ENCODE peak calls at places on chromosomes 2 and 18, in eight cellular contexts. One of them, this sample, is unnamed.

GRCh38 chr2:141498561-141498960 is 632.3 kb downstream of the LRP1B start:
- DNase-seq in AG09309: no peak
- DNase-seq in B cell: no peak
- DNase-seq in fibroblast of mammary gland: no peak
- DNase-seq in esophagus muscularis mucosa: no peak
- DNase-seq in fibroblast of lung: peak; percentile 80
- DNase-seq in fibroblast of pulmonary artery: peak; percentile 33
- DNase-seq in BJ: no peak
- DNase-seq in this sample: no peak

GRCh38 chr2:160737247-160737646 is 243.6 kb upstream of the RBMS1 start:
- DNase-seq in AG09309: no peak
- DNase-seq in B cell: no peak
- DNase-seq in fibroblast of mammary gland: no peak
- DNase-seq in esophagus muscularis mucosa: no peak
- DNase-seq in fibroblast of lung: no peak
- DNase-seq in fibroblast of pulmonary artery: no peak
- DNase-seq in BJ: no peak
- DNase-seq in this sample: no peak

GRCh38 chr2:113164234-113164929 is 9.4 kb upstream of the PSD4 start:
- DNase-seq in AG09309: no peak
- DNase-seq in B cell: no peak
- DNase-seq in fibroblast of mammary gland: no peak
- DNase-seq in esophagus muscularis mucosa: no peak
- DNase-seq in fibroblast of lung: no peak
- DNase-seq in fibroblast of pulmonary artery: no peak
- DNase-seq in BJ: no peak
- DNase-seq in this sample: no peak

GRCh38 chr18:24514439-24514838 is 54.0 kb downstream of the HRH4 start:
- DNase-seq in AG09309: no peak
- DNase-seq in B cell: no peak
- DNase-seq in fibroblast of mammary gland: peak; percentile 88
- DNase-seq in esophagus muscularis mucosa: no peak
- DNase-seq in fibroblast of lung: peak; percentile 36
- DNase-seq in fibroblast of pulmonary artery: peak; percentile 57
- DNase-seq in BJ: no peak
- DNase-seq in this sample: no peak

GRCh38 chr18:76256897-76257500 is 238.0 kb downstream of the ZNF516 start:
- DNase-seq in AG09309: peak; percentile 48
- DNase-seq in B cell: no peak
- DNase-seq in fibroblast of mammary gland: peak; percentile 68
- DNase-seq in esophagus muscularis mucosa: no peak
- DNase-seq in fibroblast of lung: peak; percentile 66
- DNase-seq in fibroblast of pulmonary artery: peak; percentile 76
- DNase-seq in BJ: no peak
- DNase-seq in this sample: peak; percentile 42

GRCh38 chr18:2847341-2848144 is 737 bp downstream of the EMILIN2 start:
- DNase-seq in AG09309: no peak
- DNase-seq in B cell: peak; percentile 84
- DNase-seq in fibroblast of mammary gland: peak; percentile 39
- DNase-seq in esophagus muscularis mucosa: no peak
- DNase-seq in fibroblast of lung: peak; percentile 27
- DNase-seq in fibroblast of pulmonary artery: peak; percentile 35
- DNase-seq in BJ: no peak
- DNase-seq in this sample: peak; percentile 26

GRCh38 chr2:81437474-81438000 is 1133.0 kb upstream of the LRRTM1 start:
- DNase-seq in AG09309: no peak
- DNase-seq in B cell: no peak
- DNase-seq in fibroblast of mammary gland: no peak
- DNase-seq in esophagus muscularis mucosa: no peak
- DNase-seq in fibroblast of lung: no peak
- DNase-seq in fibroblast of pulmonary artery: no peak
- DNase-seq in BJ: no peak
- DNase-seq in this sample: no peak

GRCh38 chr2:231222318-231223000 is 24.0 kb downstream of the ARMC9 start:
- DNase-seq in AG09309: peak; percentile 48
- DNase-seq in B cell: no peak
- DNase-seq in fibroblast of mammary gland: no peak
- DNase-seq in esophagus muscularis mucosa: no peak
- DNase-seq in fibroblast of lung: peak; percentile 67
- DNase-seq in fibroblast of pulmonary artery: peak; percentile 33
- DNase-seq in BJ: no peak
- DNase-seq in this sample: no peak

GRCh38 chr2:109020217-109020637 is 31.2 kb upstream of the EDAR start:
- DNase-seq in AG09309: peak; percentile 35
- DNase-seq in B cell: no peak
- DNase-seq in fibroblast of mammary gland: peak; percentile 75
- DNase-seq in esophagus muscularis mucosa: no peak
- DNase-seq in fibroblast of lung: peak; percentile 65
- DNase-seq in fibroblast of pulmonary artery: peak; percentile 56
- DNase-seq in BJ: peak; percentile 19
- DNase-seq in this sample: no peak

GRCh38 chr18:43671431-43671830 is 394.1 kb upstream of the SYT4 start:
- DNase-seq in AG09309: no peak
- DNase-seq in B cell: no peak
- DNase-seq in fibroblast of mammary gland: no peak
- DNase-seq in esophagus muscularis mucosa: no peak
- DNase-seq in fibroblast of lung: no peak
- DNase-seq in fibroblast of pulmonary artery: no peak
- DNase-seq in BJ: peak; percentile 51
- DNase-seq in this sample: no peak

GRCh38 chr2:191374366-191374765 is 129.2 kb downstream of the MYO1B start:
- DNase-seq in AG09309: no peak
- DNase-seq in B cell: no peak
- DNase-seq in fibroblast of mammary gland: no peak
- DNase-seq in esophagus muscularis mucosa: no peak
- DNase-seq in fibroblast of lung: no peak
- DNase-seq in fibroblast of pulmonary artery: no peak
- DNase-seq in BJ: no peak
- DNase-seq in this sample: no peak

DNA sequence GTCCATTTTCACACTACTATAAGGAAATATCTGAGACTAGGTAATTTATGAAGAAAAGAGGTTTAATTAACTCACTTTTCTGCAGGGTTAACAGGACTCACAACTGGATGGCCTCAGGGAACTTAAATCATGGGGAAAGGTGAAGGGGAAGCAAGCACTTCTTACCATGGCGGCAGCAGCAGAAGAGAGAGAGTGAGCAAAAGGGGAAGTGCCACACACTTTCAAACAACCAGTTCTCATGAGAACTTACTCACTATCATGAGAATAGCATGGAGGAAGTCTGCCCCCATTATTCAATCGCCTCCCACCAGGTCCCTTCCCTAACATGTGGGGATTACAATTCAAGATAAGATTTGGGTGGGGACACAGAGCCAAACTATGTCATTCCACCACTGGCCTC is 55.1 kb upstream of the NETO1 start:
- DNase-seq in AG09309: no peak
- DNase-seq in B cell: no peak
- DNase-seq in fibroblast of mammary gland: no peak
- DNase-seq in esophagus muscularis mucosa: no peak
- DNase-seq in fibroblast of lung: no peak
- DNase-seq in fibroblast of pulmonary artery: no peak
- DNase-seq in BJ: no peak
- DNase-seq in this sample: no peak
- TF ChIP-seq CTCF in AG09309: no peak
- TF ChIP-seq CTCF in B cell: no peak
- TF ChIP-seq CTCF in fibroblast of mammary gland: no peak
- TF ChIP-seq CTCF in esophagus muscularis mucosa: no peak
- TF ChIP-seq CTCF in fibroblast of lung: no peak
- TF ChIP-seq CTCF in fibroblast of pulmonary artery: no peak
- TF ChIP-seq CTCF in BJ: no peak
- TF ChIP-seq CTCF in this sample: no peak

GRCh38 chr2:17853799-17854198 is 24.7 kb upstream of the KCNS3 start:
- DNase-seq in AG09309: no peak
- DNase-seq in B cell: no peak
- DNase-seq in fibroblast of mammary gland: no peak
- DNase-seq in esophagus muscularis mucosa: no peak
- DNase-seq in fibroblast of lung: no peak
- DNase-seq in fibroblast of pulmonary artery: no peak
- DNase-seq in BJ: no peak
- DNase-seq in this sample: no peak
- TF ChIP-seq CTCF in AG09309: no peak
- TF ChIP-seq CTCF in B cell: no peak
- TF ChIP-seq CTCF in fibroblast of mammary gland: no peak
- TF ChIP-seq CTCF in esophagus muscularis mucosa: no peak
- TF ChIP-seq CTCF in fibroblast of lung: no peak
- TF ChIP-seq CTCF in fibroblast of pulmonary artery: no peak
- TF ChIP-seq CTCF in BJ: no peak
- TF ChIP-seq CTCF in this sample: no peak

GRCh38 chr18:62566199-62566598 is 43.4 kb downstream of the ZCCHC2 start:
- DNase-seq in AG09309: no peak
- DNase-seq in B cell: no peak
- DNase-seq in fibroblast of mammary gland: peak; percentile 36
- DNase-seq in esophagus muscularis mucosa: no peak
- DNase-seq in fibroblast of lung: peak; percentile 12
- DNase-seq in fibroblast of pulmonary artery: peak; percentile 30
- DNase-seq in BJ: no peak
- DNase-seq in this sample: peak; percentile 31
- TF ChIP-seq CTCF in AG09309: peak; percentile 10
- TF ChIP-seq CTCF in B cell: peak; percentile 12
- TF ChIP-seq CTCF in fibroblast of mammary gland: peak; percentile 20
- TF ChIP-seq CTCF in esophagus muscularis mucosa: peak; percentile 33
- TF ChIP-seq CTCF in fibroblast of lung: peak; percentile 16
- TF ChIP-seq CTCF in fibroblast of pulmonary artery: peak; percentile 18
- TF ChIP-seq CTCF in BJ: peak; percentile 17
- TF ChIP-seq CTCF in this sample: no peak

DNA sequence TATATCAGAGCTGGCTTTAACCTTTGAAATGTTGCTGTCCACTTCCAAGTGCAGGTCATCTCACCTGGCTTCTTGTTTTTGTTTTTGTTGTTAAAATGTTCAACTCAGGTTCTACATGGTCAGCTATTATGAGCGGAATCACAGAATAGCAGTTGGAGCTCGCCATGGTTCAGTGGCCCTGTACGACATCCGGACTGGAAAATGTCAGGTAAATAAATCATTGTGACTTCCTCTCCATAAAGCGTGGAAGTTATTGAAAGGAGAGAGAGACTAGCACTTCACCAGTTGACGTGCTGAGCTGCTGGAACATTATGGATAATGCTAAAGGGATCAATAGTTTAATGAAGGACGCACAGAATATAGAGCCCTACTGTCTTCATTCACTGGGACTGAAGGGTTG is 184.6 kb upstream of the BOD1L2 start:
- DNase-seq in AG09309: no peak
- DNase-seq in B cell: no peak
- DNase-seq in fibroblast of mammary gland: no peak
- DNase-seq in esophagus muscularis mucosa: no peak
- DNase-seq in fibroblast of lung: no peak
- DNase-seq in fibroblast of pulmonary artery: no peak
- DNase-seq in BJ: no peak
- DNase-seq in this sample: no peak
- TF ChIP-seq CTCF in AG09309: no peak
- TF ChIP-seq CTCF in B cell: no peak
- TF ChIP-seq CTCF in fibroblast of mammary gland: no peak
- TF ChIP-seq CTCF in esophagus muscularis mucosa: no peak
- TF ChIP-seq CTCF in fibroblast of lung: no peak
- TF ChIP-seq CTCF in fibroblast of pulmonary artery: no peak
- TF ChIP-seq CTCF in BJ: no peak
- TF ChIP-seq CTCF in this sample: no peak

GRCh38 chr2:201678442-201678841 is 20.0 kb downstream of the MPP4 start:
- DNase-seq in AG09309: no peak
- DNase-seq in B cell: no peak
- DNase-seq in fibroblast of mammary gland: no peak
- DNase-seq in esophagus muscularis mucosa: peak; percentile 89
- DNase-seq in fibroblast of lung: no peak
- DNase-seq in fibroblast of pulmonary artery: no peak
- DNase-seq in BJ: no peak
- DNase-seq in this sample: no peak

GRCh38 chr2:201674794-201675193 is 23.6 kb downstream of the MPP4 start:
- DNase-seq in AG09309: no peak
- DNase-seq in B cell: no peak
- DNase-seq in fibroblast of mammary gland: no peak
- DNase-seq in esophagus muscularis mucosa: peak; percentile 57
- DNase-seq in fibroblast of lung: no peak
- DNase-seq in fibroblast of pulmonary artery: no peak
- DNase-seq in BJ: no peak
- DNase-seq in this sample: no peak

GRCh38 chr2:201675454-201675853 is 23.0 kb downstream of the MPP4 start:
- DNase-seq in AG09309: no peak
- DNase-seq in B cell: no peak
- DNase-seq in fibroblast of mammary gland: no peak
- DNase-seq in esophagus muscularis mucosa: no peak
- DNase-seq in fibroblast of lung: no peak
- DNase-seq in fibroblast of pulmonary artery: no peak
- DNase-seq in BJ: no peak
- DNase-seq in this sample: no peak

DNA sequence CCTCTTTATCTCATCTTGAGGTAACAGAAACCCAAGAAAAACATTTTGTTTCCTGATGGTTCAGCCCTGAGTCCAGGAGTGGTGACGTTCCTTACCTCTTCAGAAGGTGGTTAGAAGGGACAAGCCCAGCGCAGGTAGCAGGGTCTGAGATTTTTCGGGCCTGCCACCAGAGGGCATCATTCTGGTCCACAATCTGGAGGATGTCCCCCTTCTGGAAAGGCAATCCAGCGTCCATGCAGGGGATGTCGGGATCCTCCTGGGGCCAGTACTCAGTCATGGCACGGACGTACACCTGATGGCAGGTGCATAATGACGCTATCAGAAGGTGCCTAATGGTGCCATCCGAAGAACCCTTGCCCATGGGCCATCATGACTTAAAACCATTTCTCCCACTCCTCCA is 17.7 kb downstream of the MPP4 start:
- DNase-seq in AG09309: no peak
- DNase-seq in B cell: no peak
- DNase-seq in fibroblast of mammary gland: peak; percentile 21
- DNase-seq in esophagus muscularis mucosa: peak; percentile 47
- DNase-seq in fibroblast of lung: no peak
- DNase-seq in fibroblast of pulmonary artery: peak; percentile 16
- DNase-seq in BJ: no peak
- DNase-seq in this sample: peak; percentile 57
- TF ChIP-seq CTCF in AG09309: peak; percentile 38
- TF ChIP-seq CTCF in B cell: peak; percentile 19
- TF ChIP-seq CTCF in fibroblast of mammary gland: peak; percentile 57
- TF ChIP-seq CTCF in esophagus muscularis mucosa: no peak
- TF ChIP-seq CTCF in fibroblast of lung: peak; percentile 51
- TF ChIP-seq CTCF in fibroblast of pulmonary artery: peak; percentile 45
- TF ChIP-seq CTCF in BJ: peak; percentile 41
- TF ChIP-seq CTCF in this sample: peak; percentile 44

This sample was measured in endothelial cell.